ENCODE peak calls at places on chromosomes 3 and 15, in seven cellular contexts. I, Q, R, V, X, E and J are unnamed samples.

GRCh38 chr3:27659279-27660021 is 62.7 kb downstream of the EOMES start:
- DNase-seq in I (no peak), Q (peak), R (peak), V (peak), X (peak), E (peak), J (peak)

GRCh38 chr15:49674370-49674769 is 53.5 kb downstream of the DTWD1 start:
- DNase-seq in I (no peak), Q (no peak), R (no peak), V (no peak), X (no peak), E (no peak), J (no peak)

GRCh38 chr3:46866720-46867549 is 3.7 kb upstream of the MYL3 start:
- DNase-seq in I (no peak), Q (peak), R (peak), V (peak), X (peak), E (peak), J (peak)

GRCh38 chr15:68820205-68820588 is 498 bp downstream of the ANP32A start:
- DNase-seq in I (no peak), Q (peak), R (peak), V (peak), X (peak), E (peak), J (peak)

GRCh38 chr3:38005076-38006020 is 14.8 kb downstream of the VILL start:
- DNase-seq in I (no peak), Q (no peak), R (peak), V (no peak), X (no peak), E (no peak), J (no peak)

GRCh38 chr3:114848087-114848486 is 299.0 kb downstream of the ZBTB20 start:
- DNase-seq in I (no peak), Q (no peak), R (no peak), V (no peak), X (no peak), E (no peak), J (no peak)

GRCh38 chr3:145737952-145738351 is 423.0 kb downstream of the PLOD2 start:
- DNase-seq in I (no peak), Q (no peak), R (no peak), V (no peak), X (no peak), E (no peak), J (no peak)

GRCh38 chr3:101791778-101792177 is 12.8 kb downstream of the NXPE3 start:
- DNase-seq in I (no peak), Q (no peak), R (no peak), V (no peak), X (no peak), E (no peak), J (no peak)

GRCh38 chr15:51155906-51156305 is 61.2 kb upstream of the TNFAIP8L3 start:
- DNase-seq in I (no peak), Q (no peak), R (no peak), V (no peak), X (no peak), E (no peak), J (no peak)

GRCh38 chr3:167078070-167078622 is 302.0 kb downstream of the ZBBX start:
- DNase-seq in I (no peak), Q (no peak), R (no peak), V (no peak), X (no peak), E (no peak), J (peak)

GRCh38 chr3:127299276-127299675 is 11.4 kb upstream of the PRR20G start:
- DNase-seq in I (no peak), Q (no peak), R (peak), V (no peak), X (no peak), E (no peak), J (no peak)

GRCh38 chr15:33126559-33127290 is 67.8 kb downstream of the FMN1 start:
- DNase-seq in I (peak), Q (peak), R (peak), V (peak), X (no peak), E (no peak), J (peak)

GRCh38 chr3:188646592-188646991 is 492.6 kb downstream of the LPP start:
- DNase-seq in I (no peak), Q (no peak), R (no peak), V (no peak), X (no peak), E (no peak), J (no peak)

GRCh38 chr3:124993462-124993861 is 58.9 kb upstream of the MUC13 start:
- DNase-seq in I (peak), Q (no peak), R (peak), V (no peak), X (no peak), E (no peak), J (peak)

GRCh38 chr3:134904333-134904771 is 109.3 kb downstream of the EPHB1 start:
- DNase-seq in I (no peak), Q (no peak), R (no peak), V (no peak), X (no peak), E (peak), J (no peak)

GRCh38 chr3:128584412-128585020 is 66.1 kb downstream of the RPN1 start:
- DNase-seq in I (no peak), Q (peak), R (peak), V (peak), X (peak), E (no peak), J (peak)

GRCh38 chr3:197015790-197016705 is 13.6 kb downstream of the MELTF start:
- DNase-seq in I (no peak), Q (no peak), R (no peak), V (no peak), X (no peak), E (no peak), J (no peak)

GRCh38 chr3:38128303-38128655 is 8.6 kb downstream of the ACAA1 start:
- DNase-seq in I (no peak), Q (no peak), R (no peak), V (no peak), X (no peak), E (no peak), J (no peak)

GRCh38 chr3:27224197-27224596 is 145.0 kb downstream of the NEK10 start:
- DNase-seq in I (no peak), Q (no peak), R (peak), V (no peak), X (no peak), E (no peak), J (peak)

GRCh38 chr3:141403576-141403975 is 35.3 kb downstream of the ZBTB38 start:
- DNase-seq in I (no peak), Q (no peak), R (no peak), V (no peak), X (no peak), E (no peak), J (peak)

GRCh38 chr15:101017935-101018849 is 99.0 kb downstream of the LRRK1 start:
- DNase-seq in I (no peak), Q (no peak), R (no peak), V (peak), X (no peak), E (no peak), J (peak)

GRCh38 chr3:167051421-167051820 is 328.7 kb downstream of the ZBBX start:
- DNase-seq in I (no peak), Q (no peak), R (no peak), V (peak), X (no peak), E (no peak), J (no peak)

GRCh38 chr15:86236721-86237121 is 157.1 kb downstream of the AGBL1 start:
- DNase-seq in I (no peak), Q (no peak), R (no peak), V (peak), X (no peak), E (no peak), J (no peak)

GRCh38 chr3:157231071-157231470 is 71.1 kb upstream of the CCNL1 start:
- DNase-seq in I (peak), Q (no peak), R (no peak), V (no peak), X (no peak), E (no peak), J (peak)

GRCh38 chr3:53235545-53235944 is 20.3 kb downstream of the TKT start:
- DNase-seq in I (no peak), Q (no peak), R (no peak), V (no peak), X (no peak), E (no peak), J (no peak)

GRCh38 chr3:80384811-80385210 is 617.0 kb upstream of the ROBO1 start:
- DNase-seq in I (no peak), Q (no peak), R (no peak), V (peak), X (no peak), E (no peak), J (no peak)

GRCh38 chr3:61331937-61332590 is 80.8 kb upstream of the FHIT start:
- DNase-seq in I (no peak), Q (no peak), R (no peak), V (peak), X (no peak), E (no peak), J (no peak)

GRCh38 chr15:43225201-43225949 is 4.6 kb upstream of the EPB42 start:
- DNase-seq in I (no peak), Q (peak), R (no peak), V (peak), X (no peak), E (peak), J (peak)

GRCh38 chr15:39209548-39210211 is 371.2 kb upstream of the THBS1 start:
- DNase-seq in I (no peak), Q (no peak), R (no peak), V (no peak), X (no peak), E (no peak), J (no peak)

GRCh38 chr3:156483961-156484787 is 70.7 kb downstream of the SSR3 start:
- DNase-seq in I (no peak), Q (no peak), R (no peak), V (no peak), X (no peak), E (peak), J (peak)

GRCh38 chr3:123006587-123006986 is 21.0 kb downstream of the SEMA5B start:
- DNase-seq in I (no peak), Q (no peak), R (no peak), V (no peak), X (no peak), E (no peak), J (no peak)

GRCh38 chr15:67803996-67804843 is 21.1 kb upstream of the SKOR1 start:
- DNase-seq in I (no peak), Q (no peak), R (no peak), V (peak), X (no peak), E (no peak), J (no peak)

GRCh38 chr3:118538187-118538586 is 496.5 kb downstream of the IGSF11 start:
- DNase-seq in I (no peak), Q (no peak), R (no peak), V (no peak), X (no peak), E (no peak), J (no peak)

GRCh38 chr15:42494998-42495360 is 455 bp upstream of the SNAP23 start:
- DNase-seq in I (no peak), Q (no peak), R (peak), V (no peak), X (no peak), E (no peak), J (peak)

GRCh38 chr3:112582242-112582874 is 20.5 kb downstream of the SLC35A5 start:
- DNase-seq in I (no peak), Q (peak), R (no peak), V (peak), X (no peak), E (no peak), J (peak)

DNA sequence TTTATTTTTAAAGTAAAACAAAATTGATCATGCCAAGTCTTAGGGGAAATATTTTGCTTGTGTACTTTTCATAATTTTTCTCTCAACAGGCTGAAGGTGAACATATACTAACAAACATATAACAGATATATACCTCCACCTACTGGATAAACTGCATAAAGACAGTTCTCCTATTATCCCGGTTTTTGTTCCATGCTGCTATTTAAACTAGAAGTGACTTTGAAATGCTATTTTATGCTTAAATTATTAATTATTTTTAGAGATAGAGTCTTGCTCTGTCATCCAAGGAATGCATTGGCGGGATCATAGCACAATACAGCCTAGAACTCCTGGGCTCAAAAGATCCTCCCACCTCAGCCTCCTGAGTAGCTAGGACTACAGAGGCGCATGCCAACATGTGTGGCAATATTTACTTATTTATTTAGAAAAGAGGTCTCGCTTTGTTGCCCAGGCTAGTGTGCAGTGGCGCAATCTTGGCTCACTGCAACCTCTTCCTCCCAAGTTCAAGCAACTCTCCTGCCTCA is 49.8 kb downstream of the ST3GAL6 start:
- DNase-seq in I (no peak), Q (no peak), R (no peak), V (no peak), X (no peak), E (peak), J (peak)
- TF ChIP-seq CTCF in I (peak), Q (peak), R (peak), V (peak), X (peak), E (peak), J (peak)

GRCh38 chr3:19250959-19251610 is 102.8 kb downstream of the KCNH8 start:
- DNase-seq in I (no peak), Q (no peak), R (no peak), V (peak), X (no peak), E (no peak), J (no peak)
- TF ChIP-seq CTCF in I (no peak), Q (no peak), R (no peak), V (peak), X (peak), E (no peak), J (no peak)

GRCh38 chr15:97745481-97746071 is 214.9 kb upstream of the ARRDC4 start:
- DNase-seq in I (no peak), Q (no peak), R (no peak), V (peak), X (no peak), E (peak), J (peak)
- TF ChIP-seq CTCF in I (peak), Q (no peak), R (peak), V (peak), X (peak), E (peak), J (peak)

DNA sequence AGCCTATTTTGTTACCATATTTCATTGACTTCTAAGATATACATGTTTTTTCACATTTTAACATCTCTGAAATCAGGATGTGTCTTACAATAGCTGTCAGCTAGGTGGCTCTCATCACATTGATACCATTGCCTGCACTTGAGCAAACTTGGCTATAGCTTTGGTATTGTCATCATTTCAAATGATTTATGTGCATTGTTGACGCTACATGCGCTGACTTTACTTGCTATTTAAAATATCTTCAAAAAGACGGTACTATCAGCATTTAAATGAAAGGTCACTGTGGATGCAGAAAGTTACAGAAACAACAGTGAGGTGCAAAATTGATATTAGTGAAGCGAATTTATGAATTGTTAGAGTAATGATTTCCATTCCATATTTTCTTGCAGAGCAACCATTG is 54.0 kb upstream of the ABHD2 start:
- DNase-seq in I (no peak), Q (no peak), R (no peak), V (no peak), X (no peak), E (no peak), J (peak)
- TF ChIP-seq CTCF in I (peak), Q (no peak), R (peak), V (peak), X (no peak), E (no peak), J (peak)

DNA sequence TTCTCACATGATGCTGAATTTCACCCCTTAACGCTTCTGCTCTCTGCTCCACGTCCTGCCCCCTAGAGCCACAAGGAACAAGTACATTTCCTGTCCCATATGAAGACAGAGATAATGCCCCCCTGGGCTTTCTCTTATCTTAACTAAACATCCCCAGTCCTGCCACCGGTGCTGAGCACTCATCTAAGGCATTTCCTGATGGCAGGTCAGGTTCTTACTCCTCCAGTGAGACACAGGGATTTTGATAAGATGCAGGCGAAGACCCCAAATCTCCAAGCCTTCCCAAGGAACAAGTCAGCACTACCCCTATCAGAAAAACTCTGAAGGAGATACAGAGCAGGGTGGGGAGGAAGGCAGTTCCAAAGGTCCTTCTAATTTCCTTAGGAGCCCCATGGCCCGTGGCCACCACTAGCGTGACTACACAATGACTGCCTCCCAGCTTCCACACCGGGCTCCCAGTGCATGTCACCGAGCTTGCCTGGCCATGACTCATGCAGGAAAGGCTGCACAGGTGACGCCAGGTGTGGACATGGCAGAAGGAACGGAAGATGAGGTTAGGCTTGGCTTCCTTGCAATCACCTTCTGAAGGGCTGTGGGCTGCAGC is 152.9 kb downstream of the XXYLT1 start:
- DNase-seq in I (no peak), Q (no peak), R (no peak), V (peak), X (no peak), E (no peak), J (no peak)
- TF ChIP-seq CTCF in I (peak), Q (peak), R (peak), V (peak), X (peak), E (peak), J (peak)

GRCh38 chr3:151082880-151083838 is 2.3 kb upstream of the MED12L start:
- DNase-seq in I (no peak), Q (no peak), R (no peak), V (no peak), X (no peak), E (no peak), J (no peak)

GRCh38 chr3:151085889-151086483 is 522 bp downstream of the MED12L start:
- DNase-seq in I (no peak), Q (peak), R (peak), V (peak), X (peak), E (peak), J (no peak)

GRCh38 chr3:151084893-151085226 is 604 bp upstream of the MED12L start:
- DNase-seq in I (no peak), Q (no peak), R (no peak), V (no peak), X (no peak), E (no peak), J (no peak)

GRCh38 chr3:151086484-151087456 is 1.3 kb downstream of the MED12L start:
- DNase-seq in I (peak), Q (peak), R (peak), V (peak), X (peak), E (peak), J (peak)

DNA sequence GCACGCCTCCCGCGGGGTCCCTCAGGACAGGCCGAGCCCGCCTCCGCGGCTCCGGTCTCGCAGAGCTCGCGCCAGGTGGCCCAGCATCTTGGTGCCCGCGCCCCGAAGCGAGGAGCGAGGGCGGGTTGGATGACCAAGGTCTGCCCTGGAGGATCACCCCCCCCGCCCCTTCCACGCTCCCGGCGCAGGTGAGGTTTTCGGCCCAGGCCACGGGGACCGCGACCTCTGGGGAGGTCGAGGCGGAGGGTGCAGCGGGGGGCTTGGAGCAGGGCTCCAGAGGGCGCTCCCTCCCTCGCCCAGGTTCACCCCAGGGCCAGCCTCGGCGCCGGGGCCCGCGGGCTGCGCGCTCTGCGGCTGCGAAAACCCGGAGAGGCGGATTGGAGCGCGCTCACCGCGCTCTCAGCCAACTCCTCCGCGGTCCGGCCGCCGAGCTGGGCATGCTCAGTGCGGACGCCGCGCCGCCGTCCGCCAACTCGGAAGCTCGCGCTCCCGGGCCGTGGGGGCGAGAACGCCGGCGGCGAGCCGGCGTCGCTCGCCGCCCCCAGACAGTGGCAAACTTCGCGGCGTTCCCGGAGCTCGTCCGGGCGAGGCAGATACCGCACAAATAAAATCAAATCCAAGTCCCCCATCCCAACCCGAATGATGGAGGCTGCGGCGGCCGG is at the start of gene MED12L:
- DNase-seq in I (peak), Q (peak), R (peak), V (peak), X (peak), E (peak), J (peak)
- TF ChIP-seq CTCF in I (no peak), Q (no peak), R (peak), V (no peak), X (peak), E (no peak), J (no peak)

DNA sequence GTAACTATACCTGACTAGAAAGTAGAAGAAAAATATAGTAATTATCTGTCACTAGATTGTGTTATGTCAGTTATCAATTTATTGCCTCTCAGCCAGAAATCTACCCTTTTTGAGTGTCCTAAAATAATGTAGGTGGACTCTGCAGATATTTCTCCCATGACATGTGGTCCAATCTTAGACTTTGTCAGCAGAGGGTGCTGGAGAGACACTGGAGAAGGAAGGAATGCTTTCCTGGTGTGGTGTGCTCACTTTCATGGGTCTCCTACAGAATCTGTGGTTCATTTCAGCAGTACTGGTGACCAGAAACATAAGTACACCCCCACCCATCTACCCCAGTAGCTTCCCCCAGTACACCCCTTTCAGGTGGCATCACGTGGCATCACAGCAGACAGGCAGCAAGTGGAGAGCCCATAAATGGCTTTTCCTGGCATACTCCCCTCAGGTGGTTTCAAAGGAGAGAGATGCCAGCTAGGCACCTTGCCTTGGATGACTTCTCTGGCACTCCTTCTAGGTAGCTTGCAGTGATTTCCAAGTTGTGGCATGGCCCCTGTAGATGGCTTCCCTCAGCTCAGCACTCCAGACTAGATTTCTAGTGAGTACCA is 114.7 kb downstream of the GADL1 start:
- DNase-seq in I (no peak), Q (no peak), R (no peak), V (peak), X (no peak), E (peak), J (peak)
- TF ChIP-seq CTCF in I (peak), Q (peak), R (peak), V (peak), X (peak), E (no peak), J (peak)